ENCODE peak calls at places on chromosomes 16 and 17, in ten cellular contexts. E is left cardiac atrium; L is T-helper 1 cell; K is activated CD8-positive, alpha-beta memory T cell treated with anti-CD3 and anti-CD28 coated beads for 4 hours; S is HTR-8/SVneo; A is CD8-positive, alpha-beta T cell; V is astrocyte of the cerebellum; R is C1 segment of cervical spinal cord; U is SK-N-SH; X is dorsolateral prefrontal cortex. O is an unnamed sample.

GRCh38 chr17:74883241-74883750 is 10.1 kb downstream of the FADS6 start:
- DNase-seq in V (no peak), S (no peak), K (no peak), R (no peak), X (no peak), L (no peak), A (no peak), E (no peak), U (no peak), O (no peak)

GRCh38 chr16:86195863-86196630 is 297.1 kb downstream of the IRF8 start:
- DNase-seq in U (no peak), L (no peak), S (no peak), V (no peak), A (no peak), X (no peak), R (no peak), E (no peak), K (no peak), O (no peak)

GRCh38 chr16:46428108-46429061 is 192.8 kb downstream of the SHCBP1 start:
- DNase-seq in S (no peak), K (no peak), A (no peak), R (no peak), U (no peak), E (peak), X (no peak), L (no peak), V (no peak), O (no peak)

GRCh38 chr16:54746596-54746995 is 184.1 kb upstream of the IRX5 start:
- DNase-seq in U (no peak), K (no peak), E (no peak), S (no peak), A (no peak), X (no peak), R (no peak), L (no peak), V (no peak), O (no peak)

GRCh38 chr16:81447383-81448101 is 2.9 kb downstream of the CMIP start:
- DNase-seq in V (no peak), R (peak), E (no peak), K (no peak), A (no peak), L (no peak), S (no peak), X (no peak), U (no peak), O (peak)

GRCh38 chr16:79845006-79845733 is 244.6 kb upstream of the MAF start:
- DNase-seq in K (no peak), L (no peak), V (no peak), R (no peak), S (no peak), X (no peak), U (no peak), A (no peak), E (no peak), O (no peak)

GRCh38 chr16:88685156-88686061 is 898 bp downstream of the SNAI3 start:
- DNase-seq in L (no peak), E (no peak), A (no peak), R (no peak), U (peak), K (no peak), X (no peak), S (peak), V (no peak), O (peak)

GRCh38 chr16:49484936-49485335 is 111.3 kb downstream of the C16orf78 start:
- DNase-seq in L (no peak), S (no peak), K (no peak), U (no peak), R (no peak), A (no peak), X (no peak), V (no peak), E (no peak), O (no peak)

GRCh38 chr16:56911771-56912541 is 20.0 kb upstream of the HERPUD1 start:
- DNase-seq in U (no peak), K (no peak), R (peak), V (no peak), S (peak), A (no peak), E (peak), X (no peak), L (no peak), O (peak)

GRCh38 chr17:77173104-77173503 is 32.3 kb downstream of the SEC14L1 start:
- DNase-seq in S (no peak), L (no peak), A (no peak), R (no peak), X (no peak), E (no peak), U (no peak), K (no peak), V (no peak), O (no peak)

GRCh38 chr17:40320771-40321501 is 12.0 kb downstream of the RARA start:
- DNase-seq in A (no peak), R (no peak), X (no peak), L (peak), V (no peak), K (no peak), E (peak), S (no peak), U (no peak), O (no peak)

GRCh38 chr17:63929860-63930766 is 2.0 kb downstream of the CD79B start:
- DNase-seq in X (no peak), L (no peak), U (peak), K (no peak), A (no peak), S (no peak), V (no peak), E (peak), R (no peak), O (no peak)

GRCh38 chr17:14552311-14552710 is 251.4 kb downstream of the HS3ST3B1 start:
- DNase-seq in A (no peak), L (no peak), U (no peak), X (no peak), K (no peak), V (no peak), S (no peak), R (no peak), E (no peak), O (peak)

GRCh38 chr16:2235234-2235651 is 1.0 kb upstream of the DNASE1L2 start:
- DNase-seq in V (no peak), S (no peak), U (peak), A (no peak), E (no peak), K (no peak), R (no peak), X (no peak), L (no peak), O (no peak)

GRCh38 chr17:43669971-43670644 is 8.4 kb upstream of the MEOX1 start:
- DNase-seq in K (no peak), L (no peak), R (no peak), A (no peak), V (peak), U (no peak), S (no peak), X (no peak), E (no peak), O (no peak)

GRCh38 chr16:24769806-24770205 is 40.4 kb downstream of the TNRC6A start:
- DNase-seq in U (no peak), E (no peak), V (no peak), A (no peak), K (no peak), S (no peak), L (no peak), R (no peak), X (no peak), O (no peak)

GRCh38 chr16:66591018-66591417 is 11.8 kb downstream of the CMTM2 start:
- DNase-seq in E (no peak), X (no peak), U (no peak), A (no peak), K (no peak), L (no peak), S (no peak), V (no peak), R (no peak), O (no peak)

GRCh38 chr17:72378414-72379395 is 257.9 kb downstream of the SOX9 start:
- DNase-seq in A (no peak), E (no peak), U (peak), K (no peak), R (no peak), L (no peak), S (no peak), V (no peak), X (no peak), O (no peak)

GRCh38 chr17:29577778-29578211 is 9.3 kb downstream of the TP53I13 start:
- DNase-seq in L (no peak), U (no peak), E (peak), S (no peak), K (no peak), V (no peak), X (peak), R (peak), A (no peak), O (no peak)

GRCh38 chr17:45224671-45225050 is 3.0 kb downstream of the FMNL1 start:
- DNase-seq in E (no peak), K (no peak), S (no peak), R (no peak), L (no peak), X (no peak), V (no peak), U (no peak), A (no peak), O (no peak)

GRCh38 chr17:28133562-28133970 is 91.1 kb downstream of the NLK start:
- DNase-seq in E (no peak), X (no peak), K (no peak), U (no peak), V (peak), R (no peak), S (peak), L (no peak), A (no peak), O (no peak)

GRCh38 chr16:48123104-48123788 is 32.5 kb downstream of the ABCC12 start:
- DNase-seq in X (no peak), L (no peak), A (no peak), K (no peak), V (peak), E (peak), R (peak), S (peak), U (no peak), O (peak)

GRCh38 chr17:29726721-29727252 is 104.1 kb upstream of the CORO6 start:
- DNase-seq in U (peak), K (no peak), L (no peak), E (no peak), X (no peak), R (no peak), S (peak), A (no peak), V (no peak), O (peak)

GRCh38 chr17:6305613-6306360 is 129.1 kb downstream of the AIPL1 start:
- DNase-seq in E (no peak), S (no peak), R (no peak), K (no peak), V (no peak), A (no peak), U (no peak), X (no peak), L (no peak), O (no peak)

GRCh38 chr16:48432136-48432535 is 46.9 kb upstream of the SIAH1 start:
- DNase-seq in X (no peak), A (no peak), S (no peak), U (no peak), R (no peak), V (no peak), K (no peak), E (no peak), L (no peak), O (peak)

O was measured in NB4.